ENCODE peak calls at places on chromosomes 16 and 17, in four cellular contexts. One of them, this sample, is unnamed.
A peak's percentile ranks its signal among the peaks of the same experiment; 100 is the strongest.

GRCh38 chr17:68195667-68196393 is 52.0 kb upstream of the AMZ2 start:
- DNase-seq in H9: peak; percentile 78
- DNase-seq in mesendoderm: peak; percentile 59
- DNase-seq in mesenchymal stem cell: no peak
- DNase-seq in this sample: no peak

GRCh38 chr17:9768381-9768934 is 22.9 kb downstream of the DHRS7C start:
- DNase-seq in mesenchymal stem cell: peak; percentile 40
- DNase-seq in H9: no peak
- DNase-seq in mesendoderm: peak; percentile 61
- DNase-seq in this sample: peak; percentile 16

GRCh38 chr17:75881678-75882454 is 3.5 kb upstream of the TRIM47 start:
- DNase-seq in mesenchymal stem cell: no peak
- DNase-seq in H9: no peak
- DNase-seq in mesendoderm: no peak
- DNase-seq in this sample: no peak

GRCh38 chr17:50234581-50234980 is 33.1 kb upstream of the COL1A1 start:
- DNase-seq in mesendoderm: no peak
- DNase-seq in H9: no peak
- DNase-seq in mesenchymal stem cell: no peak
- DNase-seq in this sample: no peak

GRCh38 chr17:80455328-80455710 is 21.1 kb downstream of the NPTX1 start:
- DNase-seq in mesenchymal stem cell: peak; percentile 85
- DNase-seq in mesendoderm: peak; percentile 84
- DNase-seq in H9: peak; percentile 85
- DNase-seq in this sample: peak; percentile 46

GRCh38 chr16:67425581-67425980 is 5.3 kb upstream of the HSD11B2 start:
- DNase-seq in mesenchymal stem cell: no peak
- DNase-seq in H9: no peak
- DNase-seq in mesendoderm: no peak
- DNase-seq in this sample: no peak

GRCh38 chr17:40956401-40957254 is 10.1 kb downstream of the KRT39 start:
- DNase-seq in mesendoderm: no peak
- DNase-seq in mesenchymal stem cell: peak; percentile 60
- DNase-seq in H9: no peak
- DNase-seq in this sample: peak; percentile 100

GRCh38 chr17:44283374-44284023 is 15.6 kb upstream of the SLC4A1 start:
- DNase-seq in mesenchymal stem cell: no peak
- DNase-seq in H9: no peak
- DNase-seq in mesendoderm: no peak
- DNase-seq in this sample: no peak

GRCh38 chr16:27355610-27356009 is 41.8 kb downstream of the IL4R start:
- DNase-seq in mesenchymal stem cell: peak; percentile 36
- DNase-seq in mesendoderm: peak; percentile 84
- DNase-seq in H9: peak; percentile 84
- DNase-seq in this sample: peak; percentile 22

GRCh38 chr17:74431568-74432483 is at the start of gene GPRC5C:
- DNase-seq in H9: peak; percentile 91
- DNase-seq in mesenchymal stem cell: peak; percentile 57
- DNase-seq in mesendoderm: peak; percentile 90
- DNase-seq in this sample: no peak
- H2BK120ac ChIP-seq in H9: peak within 1 kb of the TSS; percentile 48
- H2BK120ac ChIP-seq in mesenchymal stem cell: peak within 1 kb of the TSS; percentile 11
- H2BK120ac ChIP-seq in mesendoderm: peak within 1 kb of the TSS; percentile 19
- H2BK120ac ChIP-seq in this sample: no peak within 1 kb of the TSS

DNA sequence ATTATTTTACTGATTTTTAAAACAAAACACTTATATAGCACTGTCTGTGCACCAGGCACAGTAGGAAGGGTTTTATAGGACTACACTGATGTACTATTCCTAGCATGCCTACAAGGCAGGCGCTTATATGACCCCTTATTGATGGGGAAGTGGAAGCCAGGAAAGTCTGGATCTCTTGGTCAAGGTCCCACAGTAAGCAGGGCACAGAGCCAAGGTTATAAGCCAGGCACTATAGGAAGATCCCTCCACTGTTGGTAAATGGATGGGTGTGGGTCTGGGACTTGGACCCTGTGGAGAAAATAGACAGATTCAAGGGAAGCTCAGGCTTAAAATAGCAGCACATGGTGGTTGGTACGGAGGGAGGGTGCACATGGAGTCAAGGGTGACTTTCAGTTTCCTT is 59.1 kb upstream of the PLCG2 start:
- DNase-seq in H9: no peak
- DNase-seq in mesenchymal stem cell: no peak
- DNase-seq in mesendoderm: no peak
- DNase-seq in this sample: no peak
- H3K79me1 ChIP-seq in H9: no peaks in the 10 kb centered on the region
- H3K79me1 ChIP-seq in mesenchymal stem cell: no peaks in the 10 kb centered on the region
- H3K79me1 ChIP-seq in mesendoderm: no peaks in the 10 kb centered on the region
- H3K79me1 ChIP-seq in this sample: no peaks in the 10 kb centered on the region

DNA sequence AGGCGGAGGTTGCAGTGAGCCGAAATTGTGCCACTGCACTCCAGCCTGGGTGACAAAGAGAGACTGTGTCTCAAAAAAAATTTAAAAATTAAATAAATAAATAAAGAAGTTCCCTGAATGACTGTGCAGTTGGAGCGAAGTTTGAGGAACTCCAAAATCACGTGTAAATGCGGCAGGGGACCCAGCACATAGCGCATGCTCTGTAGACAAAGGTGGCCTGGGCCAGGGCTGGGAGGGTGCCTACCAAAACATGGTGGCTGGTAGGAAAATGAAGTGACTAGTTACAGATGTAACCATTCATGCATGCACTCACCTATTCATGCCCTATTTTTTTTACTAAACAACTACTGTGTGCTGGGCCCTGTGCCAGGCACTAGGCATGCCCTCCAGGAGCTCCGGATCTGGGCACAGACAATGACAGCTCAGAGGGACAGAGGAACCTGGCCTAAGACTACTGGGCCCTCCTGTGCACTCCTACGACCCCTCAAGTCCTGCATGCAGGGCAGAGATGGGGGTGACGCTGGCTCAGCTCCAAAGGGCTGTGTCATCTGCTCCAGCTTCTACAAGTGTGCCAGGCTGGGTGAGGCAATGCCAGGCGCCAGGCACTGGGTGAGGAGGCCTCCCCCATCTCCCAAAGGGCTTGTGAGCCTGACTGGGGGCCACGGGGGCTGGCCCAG is 65.3 kb downstream of the RMI2 start:
- DNase-seq in mesendoderm: no peak
- DNase-seq in H9: no peak
- DNase-seq in mesenchymal stem cell: no peak
- DNase-seq in this sample: no peak
- H2BK120ac ChIP-seq in mesendoderm: no peak overlapping the region
- H2BK120ac ChIP-seq in H9: no peak overlapping the region
- H2BK120ac ChIP-seq in mesenchymal stem cell: no peak overlapping the region
- H2BK120ac ChIP-seq in this sample: no peak overlapping the region

GRCh38 chr17:2380225-2380922 is 20.5 kb downstream of the MNT start:
- DNase-seq in mesendoderm: peak; percentile 69
- DNase-seq in H9: no peak
- DNase-seq in mesenchymal stem cell: no peak
- DNase-seq in this sample: no peak

GRCh38 chr17:2377659-2378058 is 23.2 kb downstream of the MNT start:
- DNase-seq in mesendoderm: no peak
- DNase-seq in H9: no peak
- DNase-seq in mesenchymal stem cell: no peak
- DNase-seq in this sample: no peak

GRCh38 chr17:2378905-2379304 is 22.0 kb downstream of the MNT start:
- DNase-seq in mesendoderm: no peak
- DNase-seq in H9: no peak
- DNase-seq in mesenchymal stem cell: no peak
- DNase-seq in this sample: no peak

GRCh38 chr17:2376107-2376506 is 24.8 kb downstream of the MNT start:
- DNase-seq in mesendoderm: no peak
- DNase-seq in mesenchymal stem cell: no peak
- DNase-seq in H9: no peak
- DNase-seq in this sample: no peak

DNA sequence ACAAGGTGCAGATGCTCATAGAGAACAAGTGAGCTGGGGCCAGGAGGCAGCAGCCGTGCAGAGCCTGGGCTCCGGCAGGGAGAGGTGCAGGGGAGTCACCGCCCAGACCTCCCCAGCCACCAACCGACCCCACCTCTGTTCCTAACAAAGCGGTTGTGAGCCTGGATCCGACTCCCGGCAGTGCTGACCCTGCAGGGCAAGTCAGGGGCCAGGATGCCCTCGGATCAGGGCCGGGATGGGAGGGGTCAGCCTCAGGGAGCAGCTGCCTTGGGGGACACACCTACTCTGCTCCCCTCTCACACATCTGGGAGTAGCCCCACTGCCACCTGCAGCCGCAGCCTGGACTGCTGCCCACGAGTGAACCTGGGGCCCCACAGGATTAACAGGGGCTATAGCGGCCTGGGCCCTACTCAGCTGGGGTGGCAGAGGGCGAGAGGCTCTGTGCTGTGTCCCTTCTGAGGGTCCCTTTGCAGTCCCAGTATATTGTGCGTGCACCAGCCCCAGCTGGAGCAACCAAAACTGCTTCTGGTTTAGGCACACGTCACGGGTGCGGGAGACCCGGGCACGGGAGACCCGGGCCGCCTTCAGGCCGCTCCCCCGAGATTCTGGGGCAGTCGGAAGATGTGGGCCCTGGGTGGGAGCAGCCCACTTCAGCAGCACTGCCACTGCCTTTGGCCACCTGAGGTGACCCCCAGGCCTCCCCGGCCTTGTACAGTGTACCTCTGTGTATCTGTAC is 21.2 kb downstream of the MNT start:
- DNase-seq in H9: no peak
- DNase-seq in mesenchymal stem cell: no peak
- DNase-seq in mesendoderm: no peak
- DNase-seq in this sample: no peak
- H3K79me1 ChIP-seq in H9: no peaks in the 10 kb centered on the region
- H3K79me1 ChIP-seq in mesenchymal stem cell: peaks cover 1% of the 10 kb centered on the region
- H3K79me1 ChIP-seq in mesendoderm: no peaks in the 10 kb centered on the region
- H3K79me1 ChIP-seq in this sample: peaks cover 3% of the 10 kb centered on the region

GRCh38 chr17:6457688-6458190 is 13.5 kb downstream of the PIMREG start:
- DNase-seq in mesendoderm: no peak
- DNase-seq in H9: no peak
- DNase-seq in mesenchymal stem cell: no peak
- DNase-seq in this sample: no peak
- H2BK120ac ChIP-seq in mesendoderm: no peak overlapping the region
- H2BK120ac ChIP-seq in H9: no peak overlapping the region
- H2BK120ac ChIP-seq in mesenchymal stem cell: peak overlapping the region; percentile 27
- H2BK120ac ChIP-seq in this sample: peak overlapping the region; percentile 49

GRCh38 chr16:87853411-87854052 is 15.8 kb downstream of the SLC7A5 start:
- DNase-seq in mesendoderm: peak; percentile 96
- DNase-seq in H9: peak; percentile 88
- DNase-seq in mesenchymal stem cell: peak; percentile 94
- DNase-seq in this sample: peak; percentile 90
- H3K79me1 ChIP-seq in mesendoderm: peaks cover 13% of the 10 kb centered on the region
- H3K79me1 ChIP-seq in H9: no peaks in the 10 kb centered on the region
- H3K79me1 ChIP-seq in mesenchymal stem cell: peaks cover 14% of the 10 kb centered on the region
- H3K79me1 ChIP-seq in this sample: peaks cover 29% of the 10 kb centered on the region